ENCODE peak calls at places on chromosomes 2 and 18, in seven cellular contexts. E is heart left ventricle, D is cardiac muscle cell, I is PC-9, C is left ventricle myocardium inferior, F is thoracic aorta, O is body of pancreas. W is an unnamed sample. For H3K36me3 and H3K4me1, the result is how much of the 10 kb centered on the place peaks cover.

GRCh38 chr2:220842901-220843665 is 729.0 kb downstream of the EPHA4 start:
- DNase-seq in E (no peak), D (no peak), I (no peak), C (no peak), F (no peak), O (no peak), W (no peak)

GRCh38 chr2:1829831-1830230 is 85.5 kb upstream of the PXDN start:
- DNase-seq in E (no peak), D (no peak), I (no peak), C (no peak), F (no peak), O (no peak), W (no peak)

GRCh38 chr2:183283176-183283575 is 158.9 kb downstream of the NUP35 start:
- DNase-seq in E (no peak), D (no peak), I (no peak), C (no peak), F (no peak), O (no peak), W (no peak)

GRCh38 chr2:34204560-34204959 is 605.5 kb upstream of the FAM98A start:
- DNase-seq in E (no peak), D (no peak), I (no peak), C (no peak), F (no peak), O (no peak), W (no peak)

GRCh38 chr2:69643602-69644505 is at the start of gene AAK1:
- DNase-seq in E (peak), D (peak), I (peak), C (peak), F (peak), O (peak), W (peak)

GRCh38 chr18:2197945-2198344 is 373.4 kb downstream of the METTL4 start:
- DNase-seq in E (no peak), D (no peak), I (peak), C (no peak), F (no peak), O (no peak), W (no peak)

GRCh38 chr2:25674003-25674362 is 606 bp upstream of the DTNB start:
- DNase-seq in E (no peak), D (peak), I (no peak), C (no peak), F (no peak), O (no peak), W (no peak)

GRCh38 chr2:136021976-136022375 is 36.5 kb upstream of the DARS1 start:
- DNase-seq in E (no peak), D (no peak), I (no peak), C (no peak), F (no peak), O (no peak), W (no peak)

GRCh38 chr2:126761256-126761980 is 105.5 kb downstream of the GYPC start:
- DNase-seq in E (no peak), D (no peak), I (no peak), C (no peak), F (no peak), O (no peak), W (no peak)

GRCh38 chr2:132911726-132912724 is 242.0 kb upstream of the LYPD1 start:
- DNase-seq in E (peak), D (peak), I (no peak), C (peak), F (no peak), O (peak), W (no peak)

GRCh38 chr2:120661551-120661950 is 74.1 kb upstream of the GLI2 start:
- DNase-seq in E (peak), D (peak), I (no peak), C (peak), F (no peak), O (peak), W (no peak)

GRCh38 chr2:241235396-241235795 is 46.9 kb downstream of the ANO7 start:
- DNase-seq in E (no peak), D (no peak), I (no peak), C (no peak), F (no peak), O (no peak), W (no peak)
- H3K36me3 ChIP-seq in E (half or more), D (half or more), I (under half), C (half or more), F (half or more), O (half or more), W (half or more)

GRCh38 chr2:9336534-9337354 is 86.6 kb downstream of the ITGB1BP1 start:
- DNase-seq in E (no peak), D (peak), I (peak), C (no peak), F (no peak), O (peak), W (no peak)

GRCh38 chr2:9334722-9335121 is 88.6 kb downstream of the ITGB1BP1 start:
- DNase-seq in E (no peak), D (no peak), I (no peak), C (no peak), F (no peak), O (no peak), W (no peak)

GRCh38 chr2:9333591-9334171 is 89.6 kb downstream of the ITGB1BP1 start:
- DNase-seq in E (no peak), D (peak), I (peak), C (peak), F (no peak), O (peak), W (no peak)

GRCh38 chr2:9336209-9336533 is 87.2 kb downstream of the ITGB1BP1 start:
- DNase-seq in E (no peak), D (peak), I (no peak), C (no peak), F (no peak), O (no peak), W (no peak)

GRCh38 chr2:9335322-9335754 is 88.0 kb downstream of the ITGB1BP1 start:
- DNase-seq in E (no peak), D (no peak), I (no peak), C (no peak), F (no peak), O (peak), W (no peak)
- H3K27ac ChIP-seq in E (no peak), D (no peak), I (no peak), C (no peak), F (no peak), O (no peak), W (no peak)

DNA sequence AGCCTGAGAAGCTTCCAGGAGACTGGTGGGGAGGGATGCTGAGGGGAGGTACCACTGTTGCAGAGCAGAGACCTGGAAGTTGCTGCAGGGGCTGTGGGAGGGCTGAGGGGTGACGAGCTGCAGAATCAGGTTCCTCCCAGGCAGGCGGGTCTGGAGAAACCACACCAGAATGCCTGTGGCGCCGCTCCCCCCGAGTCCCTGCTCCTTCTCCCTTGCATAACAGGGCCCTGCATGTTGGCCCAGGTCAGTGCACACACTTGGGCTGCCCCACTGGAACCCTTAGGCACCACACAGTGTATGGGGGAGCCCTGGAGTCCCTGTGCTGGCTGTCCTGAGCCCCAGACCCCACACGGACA is 60.4 kb downstream of the ARL4C start:
- DNase-seq in E (no peak), D (no peak), I (no peak), C (no peak), F (no peak), O (no peak), W (no peak)
- H3K4me1 ChIP-seq in E (under half), D (under half), I (under half), C (under half), F (under half), O (under half), W (half or more)

DNA sequence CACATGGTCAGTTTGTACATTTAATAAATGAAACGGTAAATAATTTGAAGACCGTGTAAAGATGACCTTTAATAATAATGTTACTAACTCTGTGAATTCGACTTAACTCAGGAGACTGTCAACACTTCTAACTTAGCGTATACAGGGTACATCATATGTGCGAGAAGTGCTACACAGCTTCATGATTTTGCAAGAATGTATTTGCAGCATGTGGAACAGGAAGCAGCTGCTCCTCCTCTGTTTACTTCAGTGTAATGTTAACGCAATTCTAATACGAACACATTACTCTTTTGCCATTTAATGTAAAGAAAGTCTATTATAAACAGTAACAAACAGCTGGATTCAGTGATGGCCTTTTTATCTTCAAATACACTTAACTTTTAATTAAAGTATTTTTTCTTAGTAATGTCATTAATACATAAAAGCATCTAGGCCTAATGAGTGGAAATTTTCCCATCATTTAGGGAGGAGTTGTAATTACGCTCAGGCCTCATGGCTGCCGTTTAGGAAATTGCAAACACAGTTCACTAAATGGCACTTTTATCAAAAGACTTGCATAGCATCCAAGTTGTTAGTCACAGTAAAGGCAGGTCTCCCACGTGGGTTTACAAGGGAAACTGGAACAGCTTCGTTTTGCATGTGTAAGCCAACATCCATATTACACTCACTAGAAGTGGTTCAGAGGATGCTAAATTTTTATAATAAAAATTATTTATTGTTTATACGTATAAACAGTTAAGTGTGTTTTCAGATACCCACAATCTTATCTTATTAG is 635.7 kb downstream of the FBXO15 start:
- DNase-seq in E (no peak), D (peak), I (no peak), C (no peak), F (no peak), O (no peak), W (no peak)
- H3K36me3 ChIP-seq in E (under half), D (under half), I (under half), C (under half), F (under half), O (under half), W (under half)

GRCh38 chr2:160649698-160650097 is 156.1 kb upstream of the RBMS1 start:
- DNase-seq in E (no peak), D (no peak), I (no peak), C (no peak), F (no peak), O (no peak), W (no peak)
- H3K27ac ChIP-seq in E (no peak), D (no peak), I (peak), C (no peak), F (no peak), O (no peak), W (no peak)

GRCh38 chr18:23879126-23879525 is 135.4 kb upstream of the TTC39C start:
- DNase-seq in E (no peak), D (no peak), I (no peak), C (no peak), F (no peak), O (no peak), W (no peak)
- H3K4me1 ChIP-seq in E (under half), D (under half), I (under half), C (under half), F (under half), O (under half), W (under half)

W was measured in CD4-positive, alpha-beta memory T cell.